ENCODE peak calls at places on chromosomes 12 and 14, in eight cellular contexts. R, N, W, O, D, I, P and V are unnamed samples.

GRCh38 chr12:2277492-2278153 is 224.8 kb downstream of the CACNA1C start:
- DNase-seq in R (no peak), N (no peak), W (no peak), O (no peak), D (no peak), I (no peak), P (no peak), V (no peak)

GRCh38 chr14:101072531-101072930 is 169.0 kb upstream of the RTL1 start:
- DNase-seq in R (peak; percentile 9), N (no peak), W (no peak), O (no peak), D (peak; percentile 42), I (no peak), P (no peak), V (no peak)

GRCh38 chr12:31118347-31118830 is 44.7 kb downstream of the DDX11 start:
- DNase-seq in R (no peak), N (no peak), W (no peak), O (no peak), D (peak; percentile 40), I (no peak), P (no peak), V (no peak)

GRCh38 chr12:89547116-89547515 is 21.3 kb upstream of the POC1B start:
- DNase-seq in R (no peak), N (no peak), W (no peak), O (no peak), D (no peak), I (no peak), P (no peak), V (no peak)

GRCh38 chr12:19575307-19576243 is 136.3 kb downstream of the AEBP2 start:
- DNase-seq in R (no peak), N (peak; percentile 86), W (no peak), O (peak; percentile 51), D (peak; percentile 9), I (no peak), P (no peak), V (no peak)

GRCh38 chr12:111276189-111276588 is 92.7 kb downstream of the PHETA1 start:
- DNase-seq in R (no peak), N (no peak), W (no peak), O (no peak), D (no peak), I (no peak), P (no peak), V (no peak)

GRCh38 chr14:89401241-89401640 is 15.8 kb downstream of the FOXN3 start:
- DNase-seq in R (no peak), N (no peak), W (no peak), O (no peak), D (no peak), I (no peak), P (no peak), V (no peak)

GRCh38 chr12:47980172-47980571 is 16.8 kb downstream of the TMEM106C start:
- DNase-seq in R (no peak), N (no peak), W (no peak), O (no peak), D (no peak), I (no peak), P (no peak), V (no peak)

GRCh38 chr14:99780690-99781089 is 12.5 kb upstream of the EML1 start:
- DNase-seq in R (no peak), N (no peak), W (no peak), O (no peak), D (no peak), I (no peak), P (no peak), V (no peak)

GRCh38 chr12:121626853-121627623 is 708 bp downstream of the ORAI1 start:
- DNase-seq in R (peak; percentile 19), N (peak; percentile 55), W (peak; percentile 89), O (peak; percentile 64), D (peak; percentile 91), I (no peak), P (peak; percentile 27), V (no peak)

GRCh38 chr12:119869720-119870119 is 7.4 kb downstream of the CIT start:
- DNase-seq in R (no peak), N (no peak), W (no peak), O (no peak), D (no peak), I (no peak), P (no peak), V (no peak)

GRCh38 chr14:74934476-74935339 is 11.6 kb upstream of the RPS6KL1 start:
- DNase-seq in R (no peak), N (no peak), W (no peak), O (no peak), D (peak; percentile 61), I (no peak), P (no peak), V (no peak)

GRCh38 chr12:1581973-1582708 is 12.2 kb downstream of the FBXL14 start:
- DNase-seq in R (no peak), N (no peak), W (no peak), O (no peak), D (no peak), I (peak; percentile 33), P (no peak), V (no peak)

GRCh38 chr14:75821828-75822521 is 159.8 kb downstream of the TGFB3 start:
- DNase-seq in R (no peak), N (no peak), W (no peak), O (no peak), D (no peak), I (peak; percentile 89), P (no peak), V (no peak)

GRCh38 chr12:108854453-108855283 is 2.7 kb downstream of the SSH1 start:
- DNase-seq in R (no peak), N (peak; percentile 54), W (no peak), O (peak; percentile 19), D (no peak), I (peak; percentile 88), P (no peak), V (no peak)

GRCh38 chr12:20629414-20630156 is 65.5 kb upstream of the SLCO1C1 start:
- DNase-seq in R (no peak), N (peak; percentile 35), W (no peak), O (peak; percentile 44), D (no peak), I (no peak), P (no peak), V (no peak)

GRCh38 chr12:46101121-46101869 is 110.9 kb upstream of the SCAF11 start:
- DNase-seq in R (no peak), N (no peak), W (no peak), O (no peak), D (peak; percentile 20), I (no peak), P (no peak), V (no peak)

GRCh38 chr12:80044694-80045046 is 54.7 kb upstream of the OTOGL start:
- DNase-seq in R (no peak), N (no peak), W (no peak), O (no peak), D (no peak), I (no peak), P (no peak), V (no peak)

DNA sequence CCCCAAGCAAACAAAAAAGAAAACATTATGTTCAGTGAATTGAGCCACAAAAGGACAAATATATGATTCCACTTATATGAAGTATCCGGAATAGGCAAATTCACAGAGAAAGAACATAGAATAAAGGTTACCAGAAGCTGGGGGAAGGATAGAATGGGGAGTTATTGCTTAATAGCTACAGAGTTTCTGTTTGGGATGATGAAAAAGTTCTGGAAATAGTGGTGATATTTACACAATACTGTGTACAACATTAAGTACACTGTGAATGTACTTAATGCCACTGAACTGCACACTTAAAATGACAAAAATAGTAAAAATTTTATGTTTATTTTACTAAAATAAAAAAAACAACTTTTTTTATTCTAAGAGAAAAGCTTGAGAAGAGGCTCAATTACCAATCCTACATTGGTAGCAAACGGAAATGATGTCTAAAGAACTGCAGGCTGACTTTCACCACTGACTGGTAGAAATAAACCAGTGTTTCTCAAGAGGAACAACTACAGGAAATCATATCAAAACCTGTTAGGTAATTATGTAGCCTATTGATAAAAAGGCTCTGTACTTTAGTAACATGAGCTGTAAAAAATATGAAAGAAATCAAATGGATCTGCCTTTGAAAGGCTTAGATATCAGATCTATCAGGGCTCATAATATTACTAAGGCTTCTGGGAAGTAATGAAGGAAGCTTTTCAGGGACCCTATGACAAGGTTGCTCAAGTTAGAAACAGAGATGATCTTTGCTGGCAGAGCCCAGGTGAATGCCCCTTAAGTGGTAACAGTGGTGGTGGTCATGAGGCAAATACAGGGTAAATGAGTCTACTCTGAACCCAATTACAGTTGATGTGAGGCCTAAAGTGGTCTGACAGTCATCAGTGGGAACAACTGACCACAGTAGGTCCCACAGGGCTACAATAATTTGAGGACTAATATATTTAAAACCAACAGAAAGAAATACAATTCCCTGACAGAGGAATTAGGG is 41.3 kb downstream of the BAZ1A start:
- DNase-seq in R (no peak), N (no peak), W (no peak), O (no peak), D (no peak), I (no peak), P (no peak), V (no peak)
- H3K4me1 ChIP-seq in R (no peaks in the 10 kb centered on the region), N (no peaks in the 10 kb centered on the region), W (peaks cover 8% of the 10 kb centered on the region), O (peaks cover 8% of the 10 kb centered on the region), D (no peaks in the 10 kb centered on the region), I (no peaks in the 10 kb centered on the region), P (no peaks in the 10 kb centered on the region), V (no peaks in the 10 kb centered on the region)

GRCh38 chr14:67941456-67942018 is 122.0 kb downstream of the RAD51B start:
- DNase-seq in R (no peak), N (peak; percentile 8), W (no peak), O (no peak), D (peak; percentile 11), I (peak; percentile 43), P (no peak), V (no peak)
- H3K4me1 ChIP-seq in R (peaks cover 44% of the 10 kb centered on the region), N (no peaks in the 10 kb centered on the region), W (no peaks in the 10 kb centered on the region), O (peaks cover 41% of the 10 kb centered on the region), D (peaks cover 5% of the 10 kb centered on the region), I (peaks cover 43% of the 10 kb centered on the region), P (peaks cover 23% of the 10 kb centered on the region), V (peaks cover 3% of the 10 kb centered on the region)

GRCh38 chr14:95518045-95518751 is 1.7 kb upstream of the SYNE3 start:
- DNase-seq in R (no peak), N (no peak), W (no peak), O (no peak), D (no peak), I (no peak), P (no peak), V (no peak)
- H3K4me1 ChIP-seq in R (peaks cover 85% of the 10 kb centered on the region), N (peaks cover 24% of the 10 kb centered on the region), W (peaks cover 92% of the 10 kb centered on the region), O (peaks cover 29% of the 10 kb centered on the region), D (peaks cover 7% of the 10 kb centered on the region), I (peaks cover 25% of the 10 kb centered on the region), P (peaks cover 22% of the 10 kb centered on the region), V (peaks cover 7% of the 10 kb centered on the region)

GRCh38 chr12:55847033-55847432 is 4.3 kb upstream of the MMP19 start:
- DNase-seq in R (no peak), N (no peak), W (no peak), O (no peak), D (no peak), I (no peak), P (no peak), V (no peak)

GRCh38 chr12:55845349-55845748 is 2.6 kb upstream of the MMP19 start:
- DNase-seq in R (no peak), N (no peak), W (no peak), O (no peak), D (no peak), I (no peak), P (no peak), V (no peak)

GRCh38 chr12:55847603-55848329 is 5.0 kb upstream of the MMP19 start:
- DNase-seq in R (peak; percentile 87), N (peak; percentile 92), W (no peak), O (peak; percentile 63), D (no peak), I (peak; percentile 38), P (no peak), V (no peak)

GRCh38 chr12:55843431-55843830 is 695 bp upstream of the MMP19 start:
- DNase-seq in R (no peak), N (no peak), W (no peak), O (no peak), D (no peak), I (no peak), P (no peak), V (no peak)

GRCh38 chr12:55845785-55846496 is 3.2 kb upstream of the MMP19 start:
- DNase-seq in R (no peak), N (no peak), W (no peak), O (no peak), D (no peak), I (no peak), P (no peak), V (no peak)
- H3K4me1 ChIP-seq in R (peaks cover 63% of the 10 kb centered on the region), N (no peaks in the 10 kb centered on the region), W (no peaks in the 10 kb centered on the region), O (no peaks in the 10 kb centered on the region), D (no peaks in the 10 kb centered on the region), I (peaks cover 23% of the 10 kb centered on the region), P (peaks cover 8% of the 10 kb centered on the region), V (peaks cover 4% of the 10 kb centered on the region)